ENCODE peak calls at places on chromosomes 3 and 15, in seven cellular contexts. Z, C, Q, W, D, U and E are unnamed samples.
A peak's percentile ranks its signal among the peaks of the same experiment; 100 is the strongest.

GRCh38 chr15:94033683-94034020 is 197.7 kb upstream of the MCTP2 start:
- DNase-seq in U (no peak), D (no peak), Z (no peak), C (no peak), Q (no peak), W (no peak), E (no peak)

GRCh38 chr15:71715914-71716313 is 94.4 kb upstream of the NR2E3 start:
- DNase-seq in Z (no peak), D (no peak), W (no peak), C (no peak), Q (no peak), U (no peak), E (no peak)

GRCh38 chr3:16520636-16521579 is 7.4 kb upstream of the RFTN1 start:
- DNase-seq in C (no peak), W (no peak), U (no peak), Q (no peak), Z (no peak), D (no peak), E (no peak)

GRCh38 chr15:65580287-65580686 is 30.6 kb downstream of the INTS14 start:
- DNase-seq in Q (peak; percentile 29), D (no peak), Z (no peak), W (no peak), C (peak; percentile 64), U (no peak), E (no peak)

GRCh38 chr3:116384717-116385116 is 60.6 kb downstream of the LSAMP start:
- DNase-seq in U (no peak), C (no peak), D (no peak), Q (no peak), Z (no peak), W (no peak), E (no peak)

GRCh38 chr15:57559875-57560274 is 31.8 kb upstream of the MYZAP start:
- DNase-seq in W (peak; percentile 51), Z (peak; percentile 66), Q (no peak), D (peak; percentile 67), U (peak; percentile 66), C (peak; percentile 63), E (no peak)

GRCh38 chr3:187930021-187930420 is 184.8 kb upstream of the BCL6 start:
- DNase-seq in U (no peak), Z (no peak), C (no peak), Q (no peak), D (no peak), W (no peak), E (no peak)

GRCh38 chr3:198030726-198031125 is 70.7 kb downstream of the LMLN start:
- DNase-seq in C (no peak), W (no peak), Z (no peak), D (no peak), Q (no peak), U (no peak), E (no peak)

GRCh38 chr3:108755686-108756085 is 1.5 kb downstream of the RETNLB start:
- DNase-seq in W (no peak), U (no peak), D (no peak), Z (no peak), C (no peak), Q (no peak), E (no peak)

GRCh38 chr15:23823508-23823907 is 136.4 kb upstream of the NDN start:
- DNase-seq in D (no peak), U (no peak), C (no peak), Q (no peak), Z (no peak), W (no peak), E (no peak)

GRCh38 chr15:46129145-46129544 is 494.3 kb downstream of the SQOR start:
- DNase-seq in D (no peak), C (no peak), U (no peak), W (no peak), Z (no peak), Q (peak; percentile 6), E (no peak)

GRCh38 chr3:64983583-64984359 is 296.0 kb upstream of the ADAMTS9 start:
- DNase-seq in Q (no peak), C (no peak), W (no peak), U (no peak), D (no peak), Z (no peak), E (no peak)

GRCh38 chr3:61627768-61628185 is 66.4 kb downstream of the PTPRG start:
- DNase-seq in W (no peak), C (peak; percentile 38), Z (peak; percentile 24), D (no peak), U (no peak), Q (peak; percentile 79), E (no peak)

GRCh38 chr3:157938154-157938774 is 168.0 kb downstream of the SHOX2 start:
- DNase-seq in Q (no peak), Z (no peak), D (no peak), U (no peak), C (peak; percentile 67), W (no peak), E (no peak)

GRCh38 chr15:100254694-100255093 is 87.1 kb downstream of the ADAMTS17 start:
- DNase-seq in W (no peak), Z (no peak), U (no peak), Q (no peak), C (no peak), D (no peak), E (no peak)

GRCh38 chr3:49470714-49471420 is 800 bp downstream of the DAG1 start:
- DNase-seq in C (peak; percentile 27), Q (no peak), D (no peak), Z (peak; percentile 8), W (peak; percentile 38), U (no peak), E (no peak)

GRCh38 chr15:84604804-84605203 is 4.0 kb downstream of the ZSCAN2 start:
- DNase-seq in U (no peak), Q (no peak), D (no peak), W (no peak), C (no peak), Z (no peak), E (no peak)

GRCh38 chr15:90952901-90953677 is 1.6 kb upstream of the RCCD1 start:
- DNase-seq in D (no peak), Q (no peak), U (no peak), W (no peak), Z (no peak), C (no peak), E (no peak)

GRCh38 chr3:110579841-110580550 is 491.6 kb upstream of the NECTIN3 start:
- DNase-seq in U (no peak), D (no peak), Z (no peak), C (no peak), W (no peak), Q (no peak), E (no peak)

GRCh38 chr3:146498002-146498736 is 28.8 kb upstream of the PLSCR2 start:
- DNase-seq in W (no peak), D (no peak), Q (no peak), U (no peak), Z (no peak), C (no peak), E (no peak)

GRCh38 chr3:58260733-58261132 is 23.1 kb downstream of the ABHD6 start:
- DNase-seq in W (no peak), U (no peak), D (no peak), Z (no peak), C (no peak), Q (no peak), E (no peak)

DNA sequence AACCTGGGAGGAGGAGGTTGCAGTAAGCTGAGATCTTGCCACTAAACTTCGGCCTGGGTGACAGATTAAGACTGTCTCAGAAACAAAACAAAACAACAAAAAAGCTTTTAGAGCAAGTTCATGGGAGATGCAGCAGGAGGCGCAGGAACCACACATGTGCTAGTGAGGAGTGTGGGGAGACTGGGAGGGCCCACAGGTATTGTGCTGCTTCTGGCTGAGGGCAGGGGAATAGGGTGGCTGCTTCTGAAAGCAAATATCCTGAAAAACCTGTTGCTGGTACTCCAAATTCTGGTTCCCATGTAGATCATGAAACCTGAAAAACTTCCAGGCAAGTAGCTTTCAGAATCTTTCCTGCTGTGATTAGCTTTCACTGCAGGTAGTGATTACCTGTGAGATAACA is 22.1 kb downstream of the TYRO3 start:
- DNase-seq in Z (no peak), W (peak; percentile 54), D (no peak), U (no peak), C (peak; percentile 88), Q (no peak), E (no peak)
- TF ChIP-seq CTCF in Z (no peak), W (peak; percentile 69), D (peak; percentile 60), U (no peak), C (peak; percentile 77), Q (peak; percentile 24), E (peak; percentile 16)

DNA sequence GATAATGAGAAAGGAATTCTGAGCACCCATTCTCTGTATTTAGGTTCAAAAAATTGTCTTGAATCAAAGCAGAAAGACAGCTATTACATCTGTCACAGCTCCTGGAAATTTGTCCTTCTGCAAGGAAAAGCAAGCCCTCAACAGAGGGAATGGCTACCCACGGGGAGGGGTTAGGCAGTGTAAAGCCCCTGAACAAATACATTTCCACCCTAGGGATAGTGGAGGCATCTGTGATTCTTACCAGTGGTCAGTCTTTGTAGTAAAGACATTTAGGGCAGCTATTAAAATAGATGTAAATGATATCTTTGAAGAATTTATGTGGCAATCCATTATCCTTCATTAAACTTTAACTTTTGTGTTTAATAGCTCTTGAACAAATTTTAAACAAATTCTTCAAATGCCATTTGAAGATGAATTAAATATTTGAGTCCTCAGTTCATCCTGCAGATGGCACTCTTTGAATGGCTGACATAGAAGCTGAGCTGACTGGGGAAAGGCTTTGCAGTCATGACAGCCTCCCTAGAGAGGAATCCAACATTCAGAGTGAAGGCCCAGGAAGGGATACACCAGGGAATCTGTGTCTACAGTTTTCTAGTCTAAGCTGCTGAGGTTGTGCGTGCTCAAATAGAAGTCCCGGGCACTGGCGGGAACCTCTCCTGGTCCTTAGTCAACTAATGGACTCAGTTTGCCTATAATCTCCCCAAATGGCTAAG is 359.7 kb upstream of the ROPN1 start:
- DNase-seq in D (no peak), W (peak; percentile 8), Z (peak; percentile 7), Q (peak; percentile 41), C (peak; percentile 76), U (no peak), E (no peak)
- TF ChIP-seq CTCF in D (peak; percentile 65), W (peak; percentile 76), Z (no peak), Q (peak; percentile 69), C (peak; percentile 72), U (no peak), E (peak; percentile 55)

DNA sequence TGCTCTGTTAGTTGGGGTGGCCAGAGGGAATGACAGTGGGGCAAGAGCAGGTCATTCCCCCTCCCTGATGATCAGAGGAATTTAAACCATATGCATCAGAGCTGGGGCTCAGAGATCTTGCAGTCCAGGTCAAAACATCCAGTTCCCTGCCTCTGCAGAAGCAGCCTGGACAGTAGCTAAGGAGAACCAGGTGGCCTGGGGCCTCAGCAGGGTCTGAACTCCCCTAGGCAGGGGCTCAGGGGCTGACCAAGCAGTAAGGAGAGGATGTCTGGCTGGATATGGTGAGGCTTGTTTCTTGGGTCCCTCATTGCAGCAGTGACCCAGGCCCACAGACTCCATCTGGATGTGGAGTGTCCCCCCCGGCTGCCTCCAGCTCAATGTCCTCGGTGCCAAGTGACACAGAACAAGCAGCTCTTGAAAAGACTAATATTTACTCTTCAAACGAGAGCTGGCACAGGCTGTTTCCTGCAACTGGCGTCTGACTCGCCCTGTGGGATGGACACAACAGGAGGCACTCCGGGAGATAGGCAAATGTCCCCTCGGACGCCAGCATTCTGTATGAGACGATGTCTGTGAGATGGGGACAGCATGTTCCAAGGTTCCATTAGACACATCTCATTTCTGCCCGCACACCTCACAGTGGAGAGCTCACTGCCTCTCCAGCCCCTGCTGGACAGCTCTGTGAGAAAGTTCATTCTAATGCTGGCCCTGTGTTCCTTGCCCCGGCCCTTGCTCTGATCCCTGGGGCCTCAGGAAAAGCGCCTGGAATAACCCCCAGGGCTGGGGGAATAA is 37.1 kb downstream of the SEC22C start:
- DNase-seq in D (no peak), W (no peak), Z (peak; percentile 13), U (no peak), Q (no peak), C (no peak), E (no peak)
- TF ChIP-seq CTCF in D (peak; percentile 30), W (no peak), Z (no peak), U (no peak), Q (peak; percentile 20), C (peak; percentile 17), E (no peak)

GRCh38 chr3:126664591-126665214 is 9.8 kb upstream of the TXNRD3 start:
- DNase-seq in Z (no peak), W (no peak), U (no peak), Q (no peak), D (no peak), C (no peak), E (no peak)
- TF ChIP-seq CTCF in Z (no peak), W (peak; percentile 46), U (no peak), Q (peak; percentile 39), D (peak; percentile 10), C (no peak), E (no peak)